ENCODE peak calls at places on chromosomes 2 and 18, in six cellular contexts. S, B, V, M, X and G are unnamed samples.

GRCh38 chr18:41126541-41127235 is 828.3 kb upstream of the PIK3C3 start:
- DNase-seq in X (no peak), B (no peak), S (no peak), V (no peak), M (no peak), G (no peak)

GRCh38 chr2:10987861-10988260 is 76.1 kb downstream of the KCNF1 start:
- DNase-seq in B (no peak), M (no peak), S (no peak), V (no peak), X (no peak), G (no peak)

GRCh38 chr2:5839563-5839962 is 147.4 kb downstream of the SOX11 start:
- DNase-seq in S (no peak), X (no peak), B (no peak), V (no peak), M (peak), G (no peak)

GRCh38 chr2:225824748-225825449 is 425.4 kb downstream of the NYAP2 start:
- DNase-seq in B (no peak), M (peak), S (no peak), V (no peak), X (no peak), G (no peak)

GRCh38 chr18:74336656-74337055 is 21.0 kb downstream of the C18orf63 start:
- DNase-seq in X (no peak), B (no peak), V (no peak), S (no peak), M (no peak), G (no peak)

GRCh38 chr18:63073481-63073880 is 246.1 kb downstream of the BCL2 start:
- DNase-seq in B (no peak), V (no peak), S (peak), X (no peak), M (no peak), G (peak)

GRCh38 chr2:26989156-26989555 is 18.7 kb downstream of the MAPRE3 start:
- DNase-seq in S (peak), M (no peak), B (no peak), V (no peak), X (no peak), G (peak)

GRCh38 chr2:60934153-60934722 is 52.9 kb downstream of the REL start:
- DNase-seq in S (no peak), V (no peak), X (no peak), B (no peak), M (no peak), G (no peak)

GRCh38 chr2:180520816-180521595 is 459.4 kb upstream of the UBE2E3 start:
- DNase-seq in B (no peak), S (no peak), M (no peak), V (no peak), X (no peak), G (peak)

GRCh38 chr18:25445430-25445829 is 93.5 kb upstream of the ZNF521 start:
- DNase-seq in X (no peak), B (no peak), M (no peak), V (no peak), S (no peak), G (no peak)

GRCh38 chr2:65434592-65435241 is 2.3 kb upstream of the SPRED2 start:
- DNase-seq in V (no peak), X (no peak), M (no peak), B (no peak), S (no peak), G (no peak)

GRCh38 chr2:100905132-100905805 is 85.3 kb downstream of the NPAS2 start:
- DNase-seq in M (no peak), S (no peak), B (no peak), V (no peak), X (no peak), G (no peak)